ENCODE peak calls at places on chromosomes 1 and 21, in eight cellular contexts. Z, E, I, T, Q, U, D and N are unnamed samples.
A peak's percentile ranks its signal among the peaks of the same experiment; 100 is the strongest.

GRCh38 chr1:69991644-69992043 is 213.7 kb downstream of the LRRC40 start:
- DNase-seq in Z (peak; percentile 65), Q (no peak), U (peak; percentile 43), T (no peak), I (no peak), D (no peak), E (peak; percentile 12), N (no peak)

GRCh38 chr1:47317841-47318240 is 3.9 kb upstream of the STIL start:
- DNase-seq in I (no peak), Q (no peak), T (no peak), D (no peak), U (peak; percentile 96), E (peak; percentile 61), Z (peak; percentile 98), N (no peak)

GRCh38 chr1:220300442-220301121 is 28.3 kb upstream of the RAB3GAP2 start:
- DNase-seq in I (no peak), Z (peak; percentile 95), U (peak; percentile 91), E (peak; percentile 97), Q (no peak), D (peak; percentile 27), T (peak; percentile 40), N (peak; percentile 32)

GRCh38 chr21:26082549-26082948 is 88.0 kb downstream of the APP start:
- DNase-seq in D (no peak), T (no peak), U (no peak), Z (no peak), I (no peak), E (no peak), Q (no peak), N (no peak)

GRCh38 chr1:46303872-46304326 is 401 bp downstream of the UQCRH start:
- DNase-seq in T (no peak), U (no peak), I (no peak), E (no peak), D (peak; percentile 9), Z (no peak), Q (no peak), N (no peak)

GRCh38 chr21:37873655-37874054 is 42.6 kb downstream of the KCNJ6 start:
- DNase-seq in E (no peak), I (no peak), D (no peak), T (peak; percentile 8), Z (peak; percentile 33), U (peak; percentile 43), Q (no peak), N (no peak)

GRCh38 chr1:94327001-94327685 is 89.8 kb upstream of the ARHGAP29 start:
- DNase-seq in Z (peak; percentile 76), U (peak; percentile 41), Q (peak; percentile 84), E (peak; percentile 48), I (peak; percentile 76), D (peak; percentile 31), T (peak; percentile 63), N (no peak)

GRCh38 chr1:42221952-42222606 is 57.5 kb upstream of the GUCA2A start:
- DNase-seq in E (peak; percentile 59), T (peak; percentile 68), Z (peak; percentile 56), U (peak; percentile 74), I (no peak), Q (no peak), D (no peak), N (no peak)

GRCh38 chr1:203682401-203683383 is 56.1 kb downstream of the ATP2B4 start:
- DNase-seq in Q (peak; percentile 91), D (no peak), I (no peak), Z (no peak), U (peak; percentile 34), T (no peak), E (no peak), N (no peak)

GRCh38 chr1:43171876-43172531 is at the start of the genes CFAP57 and EBNA1BP2:
- DNase-seq in U (peak; percentile 93), T (peak; percentile 96), Z (peak; percentile 95), D (peak; percentile 92), I (peak; percentile 92), E (peak; percentile 96), Q (peak; percentile 92), N (peak; percentile 81)

GRCh38 chr1:42335809-42336518 is 929 bp upstream of the FOXJ3 start:
- DNase-seq in U (peak; percentile 45), Q (no peak), E (peak; percentile 69), I (no peak), T (peak; percentile 56), D (no peak), Z (peak; percentile 91), N (no peak)

GRCh38 chr1:115555446-115555845 is 86.3 kb upstream of the VANGL1 start:
- DNase-seq in Q (no peak), I (no peak), Z (peak; percentile 79), T (no peak), D (no peak), E (no peak), U (peak; percentile 48), N (no peak)

GRCh38 chr1:243746736-243747135 is 103.3 kb downstream of the AKT3 start:
- DNase-seq in Z (no peak), I (no peak), D (no peak), U (no peak), T (no peak), Q (no peak), E (no peak), N (no peak)

GRCh38 chr1:223036479-223036845 is 106.6 kb downstream of the TLR5 start:
- DNase-seq in I (no peak), U (no peak), Z (no peak), E (no peak), T (no peak), D (no peak), Q (no peak), N (no peak)

GRCh38 chr1:154548028-154548427 is 10.4 kb downstream of the UBE2Q1 start:
- DNase-seq in I (no peak), Z (no peak), T (no peak), Q (no peak), U (no peak), E (no peak), D (no peak), N (no peak)

GRCh38 chr1:167401260-167401873 is 117.0 kb downstream of the CD247 start:
- DNase-seq in D (no peak), I (no peak), E (peak; percentile 35), Z (peak; percentile 59), Q (peak; percentile 36), T (peak; percentile 81), U (peak; percentile 55), N (no peak)

GRCh38 chr1:54490361-54491248 is 57.4 kb upstream of the ACOT11 start:
- DNase-seq in Q (no peak), E (no peak), I (peak; percentile 86), Z (peak; percentile 32), T (no peak), U (no peak), D (no peak), N (no peak)

GRCh38 chr1:109712321-109712864 is 342 bp downstream of the GSTM5 start:
- DNase-seq in D (no peak), T (no peak), Z (no peak), E (no peak), Q (no peak), U (no peak), I (no peak), N (no peak)
- H3K9ac ChIP-seq in D (no peak overlapping the region), T (no peak overlapping the region), Z (peak overlapping the region; percentile 60), E (peak overlapping the region; percentile 70), Q (no peak overlapping the region), U (no peak overlapping the region), I (no peak overlapping the region), N (no peak overlapping the region)

GRCh38 chr1:202014915-202015676 is 4.7 kb downstream of the ELF3 start:
- DNase-seq in D (no peak), U (no peak), Q (no peak), I (no peak), Z (no peak), T (peak; percentile 55), E (no peak), N (no peak)
- H3K9ac ChIP-seq in D (no peak overlapping the region), U (no peak overlapping the region), Q (peak overlapping the region; percentile 2), I (no peak overlapping the region), Z (no peak overlapping the region), T (no peak overlapping the region), E (no peak overlapping the region), N (no peak overlapping the region)

GRCh38 chr1:19640363-19641316 is 3.5 kb upstream of the NBL1 start:
- DNase-seq in E (no peak), Q (peak; percentile 6), Z (peak; percentile 19), U (peak; percentile 26), T (peak; percentile 56), D (peak; percentile 60), I (peak; percentile 73), N (no peak)
- H3K9ac ChIP-seq in E (no peak overlapping the region), Q (no peak overlapping the region), Z (no peak overlapping the region), U (no peak overlapping the region), T (no peak overlapping the region), D (peak overlapping the region; percentile 38), I (no peak overlapping the region), N (no peak overlapping the region)

GRCh38 chr1:16151985-16152384 is 3.9 kb downstream of the EPHA2 start:
- DNase-seq in I (no peak), E (no peak), Z (no peak), T (no peak), U (no peak), D (no peak), Q (no peak), N (no peak)
- H3K9ac ChIP-seq in I (no peak overlapping the region), E (no peak overlapping the region), Z (no peak overlapping the region), T (peak overlapping the region; percentile 93), U (peak overlapping the region; percentile 53), D (no peak overlapping the region), Q (peak overlapping the region; percentile 99), N (no peak overlapping the region)

GRCh38 chr21:17370750-17371325 is 142.0 kb upstream of the CXADR start:
- DNase-seq in Q (no peak), I (no peak), Z (peak; percentile 6), U (no peak), T (no peak), E (no peak), D (no peak), N (no peak)
- H3K9ac ChIP-seq in Q (no peak overlapping the region), I (no peak overlapping the region), Z (peak overlapping the region; percentile 26), U (no peak overlapping the region), T (no peak overlapping the region), E (no peak overlapping the region), D (no peak overlapping the region), N (no peak overlapping the region)